ENCODE peak calls at places on chromosomes 2 and 18, in ten cellular contexts. Y is hippocampal formation, E is GM20000, V is HS-5, R is epithelial cell of prostate, Z is T-helper 9 cell, P is COR-L47, I is SW480, O is T-cell, M is IMR-90. L is an unnamed sample.

GRCh38 chr2:14321357-14321756 is 311.2 kb upstream of the LRATD1 start:
- DNase-seq in Y (no peak), E (no peak), V (no peak), R (no peak), Z (no peak), P (no peak), I (no peak), O (no peak), M (no peak), L (no peak)

GRCh38 chr2:119008108-119008507 is 66.1 kb downstream of the MARCO start:
- DNase-seq in Y (no peak), E (no peak), V (no peak), R (no peak), Z (no peak), P (no peak), I (peak; percentile 38), O (no peak), M (no peak), L (no peak)

GRCh38 chr2:46743021-46743420 is 172.6 kb downstream of the MCFD2 start:
- DNase-seq in Y (no peak), E (no peak), V (no peak), R (no peak), Z (no peak), P (no peak), I (no peak), O (no peak), M (no peak), L (no peak)

GRCh38 chr2:88671786-88672427 is 19.6 kb upstream of the RPIA start:
- DNase-seq in Y (no peak), E (peak; percentile 51), V (peak; percentile 42), R (no peak), Z (no peak), P (peak; percentile 34), I (peak; percentile 80), O (no peak), M (peak; percentile 70), L (no peak)

GRCh38 chr2:96555146-96555610 is 18.6 kb downstream of the ARID5A start:
- DNase-seq in Y (no peak), E (no peak), V (no peak), R (no peak), Z (no peak), P (no peak), I (no peak), O (no peak), M (no peak), L (no peak)

GRCh38 chr2:238528953-238529781 is 102.4 kb downstream of the ASB1 start:
- DNase-seq in Y (no peak), E (no peak), V (peak; percentile 28), R (peak; percentile 74), Z (no peak), P (peak; percentile 12), I (peak; percentile 13), O (no peak), M (peak; percentile 82), L (no peak)

GRCh38 chr2:176414641-176415040 is 145.4 kb downstream of the MTX2 start:
- DNase-seq in Y (no peak), E (no peak), V (no peak), R (no peak), Z (no peak), P (no peak), I (no peak), O (no peak), M (peak; percentile 19), L (no peak)

GRCh38 chr18:21747268-21747667 is 6.7 kb downstream of the MIB1 start:
- DNase-seq in Y (no peak), E (no peak), V (no peak), R (no peak), Z (no peak), P (no peak), I (no peak), O (no peak), M (no peak), L (no peak)

GRCh38 chr18:74479486-74480148 is 16.5 kb upstream of the CNDP2 start:
- DNase-seq in Y (no peak), E (no peak), V (no peak), R (no peak), Z (no peak), P (no peak), I (no peak), O (no peak), M (no peak), L (no peak)

GRCh38 chr2:3742743-3743142 is 39.4 kb downstream of the DCDC2C start:
- DNase-seq in Y (no peak), E (no peak), V (no peak), R (no peak), Z (no peak), P (no peak), I (no peak), O (no peak), M (no peak), L (no peak)

GRCh38 chr2:100234141-100234540 is 88.2 kb downstream of the LONRF2 start:
- DNase-seq in Y (no peak), E (no peak), V (peak; percentile 33), R (no peak), Z (no peak), P (no peak), I (no peak), O (no peak), M (peak; percentile 68), L (no peak)

GRCh38 chr2:29293830-29294438 is 178.7 kb downstream of the CLIP4 start:
- DNase-seq in Y (no peak), E (peak; percentile 31), V (no peak), R (no peak), Z (no peak), P (no peak), I (peak; percentile 39), O (no peak), M (peak; percentile 28), L (no peak)

GRCh38 chr18:3703732-3704176 is 253.8 kb downstream of the TGIF1 start:
- DNase-seq in Y (peak; percentile 29), E (peak; percentile 25), V (peak; percentile 8), R (no peak), Z (no peak), P (peak; percentile 76), I (peak; percentile 70), O (no peak), M (peak; percentile 73), L (no peak)

GRCh38 chr2:237718277-237718634 is 80.3 kb upstream of the RBM44 start:
- DNase-seq in Y (no peak), E (no peak), V (no peak), R (no peak), Z (no peak), P (no peak), I (no peak), O (no peak), M (no peak), L (no peak)

GRCh38 chr2:64482765-64483504 is 29.0 kb downstream of the LGALSL start:
- DNase-seq in Y (no peak), E (no peak), V (no peak), R (peak; percentile 44), Z (no peak), P (peak; percentile 64), I (peak; percentile 74), O (no peak), M (no peak), L (no peak)